ENCODE peak calls at places on chromosomes 1 and 21, in nine cellular contexts. One of them, this sample, is unnamed.

GRCh38 chr1:6544831-6545230 is 9.5 kb downstream of the NOL9 start:
- DNase-seq in H9: no peak
- DNase-seq in T-cell: no peak
- DNase-seq in NCI-H1930: no peak
- DNase-seq in HTR-8/SVneo: peak
- DNase-seq in NCI-H460: no peak
- DNase-seq in cerebellar cortex: no peak
- DNase-seq in EL: peak
- DNase-seq in stomach: no peak
- DNase-seq in this sample: peak

GRCh38 chr1:183807549-183808168 is 2.7 kb downstream of the RGL1 start:
- DNase-seq in cerebellar cortex: no peak
- DNase-seq in NCI-H1930: no peak
- DNase-seq in HTR-8/SVneo: no peak
- DNase-seq in stomach: no peak
- DNase-seq in T-cell: no peak
- DNase-seq in EL: peak
- DNase-seq in NCI-H460: no peak
- DNase-seq in H9: no peak
- DNase-seq in this sample: peak

GRCh38 chr1:13935336-13935735 is 235.3 kb downstream of the PRDM2 start:
- DNase-seq in HTR-8/SVneo: no peak
- DNase-seq in NCI-H460: no peak
- DNase-seq in NCI-H1930: no peak
- DNase-seq in T-cell: no peak
- DNase-seq in stomach: no peak
- DNase-seq in EL: no peak
- DNase-seq in cerebellar cortex: no peak
- DNase-seq in H9: no peak
- DNase-seq in this sample: no peak

GRCh38 chr1:118985611-118986290 is 2.4 kb downstream of the TBX15 start:
- DNase-seq in HTR-8/SVneo: no peak
- DNase-seq in H9: no peak
- DNase-seq in stomach: no peak
- DNase-seq in NCI-H460: no peak
- DNase-seq in EL: peak
- DNase-seq in cerebellar cortex: no peak
- DNase-seq in T-cell: no peak
- DNase-seq in NCI-H1930: no peak
- DNase-seq in this sample: no peak

GRCh38 chr1:181969902-181970301 is 91.6 kb downstream of the ZNF648 start:
- DNase-seq in NCI-H460: no peak
- DNase-seq in EL: no peak
- DNase-seq in H9: peak
- DNase-seq in HTR-8/SVneo: no peak
- DNase-seq in cerebellar cortex: no peak
- DNase-seq in T-cell: no peak
- DNase-seq in NCI-H1930: no peak
- DNase-seq in stomach: no peak
- DNase-seq in this sample: no peak

GRCh38 chr1:151047591-151047924 is at the start of gene C1orf56:
- DNase-seq in HTR-8/SVneo: no peak
- DNase-seq in H9: peak
- DNase-seq in NCI-H460: peak
- DNase-seq in stomach: peak
- DNase-seq in EL: peak
- DNase-seq in T-cell: no peak
- DNase-seq in NCI-H1930: peak
- DNase-seq in cerebellar cortex: peak
- DNase-seq in this sample: peak

GRCh38 chr1:69691179-69691578 is 123.5 kb downstream of the LRRC7 start:
- DNase-seq in NCI-H460: no peak
- DNase-seq in cerebellar cortex: no peak
- DNase-seq in HTR-8/SVneo: no peak
- DNase-seq in stomach: no peak
- DNase-seq in T-cell: no peak
- DNase-seq in EL: no peak
- DNase-seq in NCI-H1930: no peak
- DNase-seq in H9: no peak
- DNase-seq in this sample: no peak

GRCh38 chr1:234368320-234369032 is 4.8 kb upstream of the COA6 start:
- DNase-seq in HTR-8/SVneo: no peak
- DNase-seq in T-cell: no peak
- DNase-seq in EL: no peak
- DNase-seq in cerebellar cortex: no peak
- DNase-seq in NCI-H460: peak
- DNase-seq in H9: no peak
- DNase-seq in NCI-H1930: no peak
- DNase-seq in stomach: no peak
- DNase-seq in this sample: no peak

GRCh38 chr1:5333326-5333725 is 658.9 kb downstream of the NPHP4 start:
- DNase-seq in EL: no peak
- DNase-seq in NCI-H460: no peak
- DNase-seq in T-cell: no peak
- DNase-seq in H9: no peak
- DNase-seq in HTR-8/SVneo: no peak
- DNase-seq in stomach: no peak
- DNase-seq in NCI-H1930: no peak
- DNase-seq in cerebellar cortex: no peak
- DNase-seq in this sample: no peak

GRCh38 chr1:156677616-156678596 is 699 bp upstream of the NES start:
- DNase-seq in NCI-H1930: peak
- DNase-seq in cerebellar cortex: peak
- DNase-seq in HTR-8/SVneo: peak
- DNase-seq in NCI-H460: peak
- DNase-seq in EL: peak
- DNase-seq in H9: peak
- DNase-seq in T-cell: no peak
- DNase-seq in stomach: peak
- DNase-seq in this sample: peak

GRCh38 chr1:57447551-57447950 is 23.7 kb upstream of the DAB1 start:
- DNase-seq in H9: no peak
- DNase-seq in T-cell: no peak
- DNase-seq in NCI-H1930: no peak
- DNase-seq in cerebellar cortex: no peak
- DNase-seq in NCI-H460: no peak
- DNase-seq in EL: no peak
- DNase-seq in stomach: no peak
- DNase-seq in HTR-8/SVneo: no peak
- DNase-seq in this sample: no peak

GRCh38 chr1:4022715-4023114 is 122.6 kb upstream of the C1orf174 start:
- DNase-seq in NCI-H1930: no peak
- DNase-seq in NCI-H460: no peak
- DNase-seq in H9: no peak
- DNase-seq in stomach: no peak
- DNase-seq in cerebellar cortex: no peak
- DNase-seq in HTR-8/SVneo: no peak
- DNase-seq in EL: no peak
- DNase-seq in T-cell: no peak
- DNase-seq in this sample: no peak

GRCh38 chr1:232335261-232335660 is 294.7 kb downstream of the SIPA1L2 start:
- DNase-seq in NCI-H460: no peak
- DNase-seq in NCI-H1930: no peak
- DNase-seq in T-cell: peak
- DNase-seq in EL: no peak
- DNase-seq in HTR-8/SVneo: no peak
- DNase-seq in stomach: no peak
- DNase-seq in H9: no peak
- DNase-seq in cerebellar cortex: no peak
- DNase-seq in this sample: no peak

GRCh38 chr21:29181799-29182470 is 51.5 kb downstream of the MAP3K7CL start:
- DNase-seq in NCI-H460: no peak
- DNase-seq in H9: no peak
- DNase-seq in cerebellar cortex: no peak
- DNase-seq in HTR-8/SVneo: peak
- DNase-seq in EL: peak
- DNase-seq in NCI-H1930: no peak
- DNase-seq in stomach: no peak
- DNase-seq in T-cell: no peak
- DNase-seq in this sample: peak

GRCh38 chr21:15001773-15002647 is 62.8 kb downstream of the NRIP1 start:
- DNase-seq in T-cell: no peak
- DNase-seq in NCI-H1930: peak
- DNase-seq in stomach: no peak
- DNase-seq in HTR-8/SVneo: no peak
- DNase-seq in cerebellar cortex: peak
- DNase-seq in NCI-H460: no peak
- DNase-seq in EL: no peak
- DNase-seq in H9: no peak
- DNase-seq in this sample: no peak

GRCh38 chr1:46248122-46248920 is 758 bp downstream of the RAD54L start:
- DNase-seq in cerebellar cortex: peak
- DNase-seq in NCI-H1930: no peak
- DNase-seq in HTR-8/SVneo: peak
- DNase-seq in H9: peak
- DNase-seq in stomach: peak
- DNase-seq in NCI-H460: no peak
- DNase-seq in T-cell: no peak
- DNase-seq in EL: peak
- DNase-seq in this sample: peak

GRCh38 chr1:201155354-201155753 is 1.1 kb upstream of the TMEM9 start:
- DNase-seq in cerebellar cortex: no peak
- DNase-seq in NCI-H460: no peak
- DNase-seq in NCI-H1930: no peak
- DNase-seq in T-cell: no peak
- DNase-seq in EL: no peak
- DNase-seq in HTR-8/SVneo: no peak
- DNase-seq in H9: no peak
- DNase-seq in stomach: no peak
- DNase-seq in this sample: no peak

GRCh38 chr1:228228601-228229074 is 20.8 kb downstream of the OBSCN start:
- DNase-seq in T-cell: no peak
- DNase-seq in EL: peak
- DNase-seq in NCI-H460: no peak
- DNase-seq in HTR-8/SVneo: no peak
- DNase-seq in cerebellar cortex: no peak
- DNase-seq in NCI-H1930: no peak
- DNase-seq in stomach: no peak
- DNase-seq in H9: no peak
- DNase-seq in this sample: peak

GRCh38 chr1:116777831-116778830 is 23.9 kb downstream of the CD2 start:
- DNase-seq in cerebellar cortex: no peak
- DNase-seq in H9: no peak
- DNase-seq in NCI-H460: peak
- DNase-seq in EL: peak
- DNase-seq in stomach: no peak
- DNase-seq in NCI-H1930: peak
- DNase-seq in HTR-8/SVneo: no peak
- DNase-seq in T-cell: no peak
- DNase-seq in this sample: peak

GRCh38 chr1:79188371-79188770 is 181.8 kb upstream of the ADGRL4 start:
- DNase-seq in NCI-H1930: no peak
- DNase-seq in HTR-8/SVneo: peak
- DNase-seq in cerebellar cortex: no peak
- DNase-seq in EL: peak
- DNase-seq in NCI-H460: no peak
- DNase-seq in H9: no peak
- DNase-seq in stomach: no peak
- DNase-seq in T-cell: no peak
- DNase-seq in this sample: peak

GRCh38 chr1:108706643-108707042 is 6.1 kb upstream of the FNDC7 start:
- DNase-seq in stomach: no peak
- DNase-seq in NCI-H460: no peak
- DNase-seq in HTR-8/SVneo: no peak
- DNase-seq in NCI-H1930: no peak
- DNase-seq in T-cell: no peak
- DNase-seq in EL: no peak
- DNase-seq in H9: no peak
- DNase-seq in cerebellar cortex: no peak
- DNase-seq in this sample: no peak

GRCh38 chr21:27769763-27770162 is 802.9 kb upstream of the ADAMTS5 start:
- DNase-seq in HTR-8/SVneo: no peak
- DNase-seq in NCI-H1930: no peak
- DNase-seq in H9: no peak
- DNase-seq in T-cell: no peak
- DNase-seq in EL: no peak
- DNase-seq in NCI-H460: no peak
- DNase-seq in stomach: no peak
- DNase-seq in cerebellar cortex: no peak
- DNase-seq in this sample: no peak

GRCh38 chr1:6599141-6599975 is 3.3 kb downstream of the KLHL21 start:
- DNase-seq in H9: no peak
- DNase-seq in T-cell: peak
- DNase-seq in EL: no peak
- DNase-seq in HTR-8/SVneo: no peak
- DNase-seq in cerebellar cortex: no peak
- DNase-seq in NCI-H1930: no peak
- DNase-seq in stomach: no peak
- DNase-seq in NCI-H460: no peak
- DNase-seq in this sample: peak

GRCh38 chr1:63903947-63904346 is 130.1 kb downstream of the ROR1 start:
- DNase-seq in NCI-H460: no peak
- DNase-seq in EL: no peak
- DNase-seq in H9: no peak
- DNase-seq in T-cell: no peak
- DNase-seq in stomach: no peak
- DNase-seq in HTR-8/SVneo: no peak
- DNase-seq in cerebellar cortex: no peak
- DNase-seq in NCI-H1930: no peak
- DNase-seq in this sample: no peak

GRCh38 chr1:41419584-41420295 is 58.5 kb downstream of the FOXO6 start:
- DNase-seq in H9: no peak
- DNase-seq in HTR-8/SVneo: no peak
- DNase-seq in NCI-H1930: no peak
- DNase-seq in T-cell: no peak
- DNase-seq in NCI-H460: no peak
- DNase-seq in cerebellar cortex: no peak
- DNase-seq in stomach: no peak
- DNase-seq in EL: no peak
- DNase-seq in this sample: no peak

GRCh38 chr1:229130028-229130668 is 140.8 kb upstream of the RAB4A start:
- DNase-seq in HTR-8/SVneo: no peak
- DNase-seq in NCI-H1930: no peak
- DNase-seq in NCI-H460: no peak
- DNase-seq in cerebellar cortex: no peak
- DNase-seq in stomach: peak
- DNase-seq in T-cell: peak
- DNase-seq in H9: no peak
- DNase-seq in EL: no peak
- DNase-seq in this sample: no peak

GRCh38 chr1:172971241-172971640 is 79.5 kb downstream of the TNFSF18 start:
- DNase-seq in cerebellar cortex: no peak
- DNase-seq in T-cell: no peak
- DNase-seq in NCI-H460: no peak
- DNase-seq in H9: no peak
- DNase-seq in NCI-H1930: no peak
- DNase-seq in EL: no peak
- DNase-seq in stomach: no peak
- DNase-seq in HTR-8/SVneo: no peak
- DNase-seq in this sample: no peak

GRCh38 chr1:43318831-43319230 is 18.0 kb downstream of the TIE1 start:
- DNase-seq in NCI-H460: no peak
- DNase-seq in stomach: no peak
- DNase-seq in HTR-8/SVneo: no peak
- DNase-seq in cerebellar cortex: no peak
- DNase-seq in EL: no peak
- DNase-seq in H9: no peak
- DNase-seq in T-cell: no peak
- DNase-seq in NCI-H1930: no peak
- DNase-seq in this sample: no peak

GRCh38 chr1:184954232-184954995 is 19.9 kb downstream of the NIBAN1 start:
- DNase-seq in NCI-H460: no peak
- DNase-seq in T-cell: no peak
- DNase-seq in stomach: no peak
- DNase-seq in EL: peak
- DNase-seq in NCI-H1930: no peak
- DNase-seq in HTR-8/SVneo: peak
- DNase-seq in H9: no peak
- DNase-seq in cerebellar cortex: no peak
- DNase-seq in this sample: no peak

GRCh38 chr1:183089025-183089639 is 65.9 kb downstream of the LAMC1 start:
- DNase-seq in HTR-8/SVneo: no peak
- DNase-seq in stomach: no peak
- DNase-seq in NCI-H460: no peak
- DNase-seq in cerebellar cortex: no peak
- DNase-seq in NCI-H1930: peak
- DNase-seq in EL: no peak
- DNase-seq in H9: no peak
- DNase-seq in T-cell: no peak
- DNase-seq in this sample: peak

GRCh38 chr1:54499097-54500029 is 48.7 kb upstream of the ACOT11 start:
- DNase-seq in NCI-H1930: peak
- DNase-seq in T-cell: no peak
- DNase-seq in cerebellar cortex: peak
- DNase-seq in H9: peak
- DNase-seq in HTR-8/SVneo: no peak
- DNase-seq in stomach: no peak
- DNase-seq in NCI-H460: no peak
- DNase-seq in EL: peak
- DNase-seq in this sample: peak